ENCODE peak calls at places on chromosomes 4 and X, in four cellular contexts. One of them, this sample, is unnamed.

GRCh38 chrX:1453951-1454785 is 1.5 kb upstream of the ASMTL start:
- DNase-seq in right lobe of liver: peak
- DNase-seq in dorsolateral prefrontal cortex: peak
- DNase-seq in CD8-positive, alpha-beta T cell: peak
- DNase-seq in this sample: peak

GRCh38 chr4:41339812-41340809 is 83.4 kb downstream of the UCHL1 start:
- DNase-seq in right lobe of liver: no peak
- DNase-seq in CD8-positive, alpha-beta T cell: no peak
- DNase-seq in dorsolateral prefrontal cortex: peak
- DNase-seq in this sample: no peak

GRCh38 chr4:150286656-150287055 is 208.4 kb downstream of the DCLK2 start:
- DNase-seq in dorsolateral prefrontal cortex: no peak
- DNase-seq in right lobe of liver: no peak
- DNase-seq in CD8-positive, alpha-beta T cell: no peak
- DNase-seq in this sample: no peak

GRCh38 chr4:26238782-26239647 is 81.8 kb upstream of the RBPJ start:
- DNase-seq in right lobe of liver: no peak
- DNase-seq in CD8-positive, alpha-beta T cell: no peak
- DNase-seq in dorsolateral prefrontal cortex: peak
- DNase-seq in this sample: no peak

GRCh38 chr4:87251104-87251503 is 30.7 kb upstream of the KLHL8 start:
- DNase-seq in dorsolateral prefrontal cortex: peak
- DNase-seq in CD8-positive, alpha-beta T cell: no peak
- DNase-seq in right lobe of liver: peak
- DNase-seq in this sample: no peak

GRCh38 chr4:152359208-152360044 is 176.5 kb downstream of the FBXW7 start:
- DNase-seq in CD8-positive, alpha-beta T cell: no peak
- DNase-seq in dorsolateral prefrontal cortex: no peak
- DNase-seq in right lobe of liver: no peak
- DNase-seq in this sample: no peak

GRCh38 chrX:114584434-114584943 is 603 bp downstream of the HTR2C start:
- DNase-seq in right lobe of liver: no peak
- DNase-seq in dorsolateral prefrontal cortex: no peak
- DNase-seq in CD8-positive, alpha-beta T cell: no peak
- DNase-seq in this sample: peak

GRCh38 chr4:37765741-37766140 is 60.7 kb upstream of the PGM2 start:
- DNase-seq in dorsolateral prefrontal cortex: no peak
- DNase-seq in CD8-positive, alpha-beta T cell: no peak
- DNase-seq in right lobe of liver: no peak
- DNase-seq in this sample: no peak

GRCh38 chr4:73763877-73764276 is 23.5 kb downstream of the CXCL8 start:
- DNase-seq in dorsolateral prefrontal cortex: no peak
- DNase-seq in CD8-positive, alpha-beta T cell: no peak
- DNase-seq in right lobe of liver: no peak
- DNase-seq in this sample: no peak

GRCh38 chr4:165440415-165440882 is 61.6 kb downstream of the CPE start:
- DNase-seq in dorsolateral prefrontal cortex: no peak
- DNase-seq in right lobe of liver: no peak
- DNase-seq in CD8-positive, alpha-beta T cell: no peak
- DNase-seq in this sample: no peak

GRCh38 chr4:40829586-40829985 is 79.8 kb downstream of the NSUN7 start:
- DNase-seq in right lobe of liver: no peak
- DNase-seq in CD8-positive, alpha-beta T cell: no peak
- DNase-seq in dorsolateral prefrontal cortex: no peak
- DNase-seq in this sample: no peak

GRCh38 chrX:42602136-42602535 is 175.8 kb downstream of the PPP1R2C start:
- DNase-seq in dorsolateral prefrontal cortex: no peak
- DNase-seq in right lobe of liver: no peak
- DNase-seq in CD8-positive, alpha-beta T cell: no peak
- DNase-seq in this sample: no peak

GRCh38 chr4:88033309-88033708 is 25.9 kb downstream of the PKD2 start:
- DNase-seq in CD8-positive, alpha-beta T cell: no peak
- DNase-seq in dorsolateral prefrontal cortex: no peak
- DNase-seq in right lobe of liver: no peak
- DNase-seq in this sample: no peak

GRCh38 chr4:46491455-46491854 is 101.5 kb upstream of the GABRA2 start:
- DNase-seq in CD8-positive, alpha-beta T cell: no peak
- DNase-seq in right lobe of liver: no peak
- DNase-seq in dorsolateral prefrontal cortex: no peak
- DNase-seq in this sample: no peak

GRCh38 chr4:55752810-55753209 is 66.8 kb upstream of the EXOC1L start:
- DNase-seq in CD8-positive, alpha-beta T cell: no peak
- DNase-seq in right lobe of liver: no peak
- DNase-seq in dorsolateral prefrontal cortex: no peak
- DNase-seq in this sample: no peak

GRCh38 chr4:1403177-1403583 is 3.1 kb downstream of the NKX1-1 start:
- DNase-seq in right lobe of liver: peak
- DNase-seq in CD8-positive, alpha-beta T cell: no peak
- DNase-seq in dorsolateral prefrontal cortex: no peak
- DNase-seq in this sample: peak

DNA sequence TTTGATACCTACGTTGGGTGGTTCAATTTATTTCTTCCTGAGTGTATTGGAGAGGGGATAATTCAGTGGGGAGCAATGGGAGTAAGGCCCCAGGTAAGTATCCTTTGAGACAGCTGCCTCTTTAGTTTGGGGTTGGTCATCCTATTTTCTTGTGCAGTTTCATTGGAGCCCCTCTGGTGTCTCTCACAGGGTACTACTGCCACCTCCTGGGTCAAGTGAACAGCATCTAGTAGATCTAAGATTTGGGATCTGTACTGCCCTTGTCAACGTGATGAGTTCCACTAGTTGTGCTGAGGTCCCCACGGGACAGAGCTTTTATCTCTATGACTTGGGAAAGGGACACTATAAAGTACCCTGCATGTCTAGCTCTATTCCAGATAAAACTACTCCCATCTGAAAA is 80.6 kb downstream of the PBDC1 start:
- DNase-seq in dorsolateral prefrontal cortex: no peak
- DNase-seq in right lobe of liver: no peak
- DNase-seq in CD8-positive, alpha-beta T cell: peak
- DNase-seq in this sample: no peak
- TF ChIP-seq CTCF in dorsolateral prefrontal cortex: no peak
- TF ChIP-seq CTCF in right lobe of liver: peak
- TF ChIP-seq CTCF in CD8-positive, alpha-beta T cell: peak
- TF ChIP-seq CTCF in this sample: peak

DNA sequence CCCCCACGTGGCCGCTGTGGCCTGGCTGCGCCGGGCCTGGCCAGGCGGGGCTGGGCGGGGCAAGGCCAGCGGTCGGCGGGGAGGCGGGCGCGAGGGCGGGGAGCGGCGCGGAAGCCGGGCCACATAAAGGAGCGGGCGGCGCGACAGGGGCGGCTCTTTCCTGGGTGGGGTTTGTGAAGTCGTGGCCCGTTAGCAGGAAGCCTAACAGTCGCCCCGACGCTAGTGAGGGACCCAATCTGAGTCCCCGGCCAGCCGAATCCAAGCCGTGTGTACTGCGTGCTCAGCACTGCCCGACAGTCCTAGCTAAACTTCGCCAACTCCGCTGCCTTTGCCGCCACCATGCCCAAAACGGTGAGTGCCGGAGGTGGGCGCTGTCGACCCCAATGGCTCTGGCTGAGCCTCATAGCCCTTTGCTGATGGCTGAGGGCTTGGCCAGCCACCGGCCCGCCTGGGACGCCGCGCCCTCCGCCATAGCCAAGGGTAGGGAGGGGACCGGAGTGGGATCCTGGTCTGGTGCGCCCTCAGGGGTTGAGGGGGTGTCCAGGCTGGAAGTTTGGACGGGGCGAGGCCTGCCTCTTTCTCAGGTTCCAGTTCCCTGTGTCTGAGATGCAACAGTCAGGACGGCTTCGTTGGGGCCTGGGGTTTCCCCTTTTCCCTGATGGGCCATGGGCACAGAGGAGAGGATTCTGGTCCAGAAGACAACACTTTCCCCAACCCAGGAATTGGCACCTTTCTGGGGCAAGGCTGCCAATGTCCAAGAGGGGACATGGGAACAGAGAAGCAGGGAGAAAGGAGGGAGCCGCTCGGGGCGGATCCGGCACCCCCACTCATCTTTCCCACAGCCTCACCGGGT is at the start of gene MSN:
- DNase-seq in dorsolateral prefrontal cortex: no peak
- DNase-seq in right lobe of liver: peak
- DNase-seq in CD8-positive, alpha-beta T cell: peak
- DNase-seq in this sample: no peak
- TF ChIP-seq CTCF in dorsolateral prefrontal cortex: no peak
- TF ChIP-seq CTCF in right lobe of liver: no peak
- TF ChIP-seq CTCF in CD8-positive, alpha-beta T cell: no peak
- TF ChIP-seq CTCF in this sample: peak

GRCh38 chrX:68498044-68498507 is 775 bp upstream of the YIPF6 start:
- DNase-seq in CD8-positive, alpha-beta T cell: no peak
- DNase-seq in right lobe of liver: no peak
- DNase-seq in dorsolateral prefrontal cortex: no peak
- DNase-seq in this sample: no peak
- TF ChIP-seq CTCF in CD8-positive, alpha-beta T cell: no peak
- TF ChIP-seq CTCF in right lobe of liver: no peak
- TF ChIP-seq CTCF in dorsolateral prefrontal cortex: no peak
- TF ChIP-seq CTCF in this sample: peak

DNA sequence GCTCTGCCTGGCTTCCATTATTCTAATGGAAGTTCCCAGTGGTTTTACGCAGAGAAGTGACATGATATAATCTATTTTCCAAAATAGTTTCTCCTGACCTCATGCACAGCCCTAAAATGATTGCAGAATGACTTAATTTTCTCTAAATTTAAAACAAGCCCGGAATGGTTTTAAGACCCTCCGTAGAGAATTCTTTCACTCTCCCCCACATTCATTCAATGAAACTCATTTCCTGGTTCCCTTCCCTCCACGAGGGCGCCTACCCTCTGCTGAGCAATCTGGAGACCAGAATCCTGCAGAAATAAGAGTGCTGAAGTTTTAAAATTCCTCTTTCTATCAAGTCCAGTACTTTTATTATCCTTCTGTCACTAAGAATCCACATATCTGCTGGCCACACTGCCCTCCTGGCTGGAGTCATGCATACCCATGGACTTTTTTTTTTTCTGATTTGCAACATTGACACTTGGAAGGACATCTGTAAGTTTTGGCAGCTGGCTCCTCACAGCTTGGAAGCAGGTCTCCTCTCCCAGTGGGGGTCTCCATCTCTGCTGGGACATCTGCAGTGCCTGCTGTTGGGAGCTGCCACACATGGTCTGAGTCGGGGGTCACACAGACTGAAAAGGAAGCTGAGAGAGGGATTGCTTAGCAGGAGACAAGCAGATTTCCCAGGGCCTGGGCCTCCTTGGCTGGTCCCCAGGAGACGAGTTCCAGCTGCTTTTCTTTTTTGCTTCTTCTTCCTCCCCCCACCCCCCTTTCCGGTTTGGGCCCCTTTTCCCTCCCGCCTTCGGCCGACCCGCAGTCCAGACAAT is 86.1 kb downstream of the SOWAHB start:
- DNase-seq in CD8-positive, alpha-beta T cell: no peak
- DNase-seq in right lobe of liver: no peak
- DNase-seq in dorsolateral prefrontal cortex: no peak
- DNase-seq in this sample: no peak
- TF ChIP-seq CTCF in CD8-positive, alpha-beta T cell: no peak
- TF ChIP-seq CTCF in right lobe of liver: no peak
- TF ChIP-seq CTCF in dorsolateral prefrontal cortex: no peak
- TF ChIP-seq CTCF in this sample: peak

GRCh38 chr4:6705638-6706037 is 4.0 kb downstream of the MRFAP1L1 start:
- DNase-seq in CD8-positive, alpha-beta T cell: no peak
- DNase-seq in dorsolateral prefrontal cortex: no peak
- DNase-seq in right lobe of liver: no peak
- DNase-seq in this sample: no peak

GRCh38 chr4:6706173-6706572 is 3.5 kb downstream of the MRFAP1L1 start:
- DNase-seq in right lobe of liver: no peak
- DNase-seq in CD8-positive, alpha-beta T cell: no peak
- DNase-seq in dorsolateral prefrontal cortex: no peak
- DNase-seq in this sample: no peak

GRCh38 chr4:6714954-6715353 is 1.0 kb upstream of the BLOC1S4 start:
- DNase-seq in CD8-positive, alpha-beta T cell: no peak
- DNase-seq in dorsolateral prefrontal cortex: no peak
- DNase-seq in right lobe of liver: no peak
- DNase-seq in this sample: no peak

GRCh38 chr4:6710282-6710681 is 617 bp upstream of the MRFAP1L1 start:
- DNase-seq in right lobe of liver: no peak
- DNase-seq in dorsolateral prefrontal cortex: no peak
- DNase-seq in CD8-positive, alpha-beta T cell: no peak
- DNase-seq in this sample: no peak

GRCh38 chr4:6709230-6710114 is at the start of gene MRFAP1L1:
- DNase-seq in right lobe of liver: peak
- DNase-seq in dorsolateral prefrontal cortex: peak
- DNase-seq in CD8-positive, alpha-beta T cell: peak
- DNase-seq in this sample: peak
- TF ChIP-seq CTCF in right lobe of liver: no peak
- TF ChIP-seq CTCF in dorsolateral prefrontal cortex: peak
- TF ChIP-seq CTCF in CD8-positive, alpha-beta T cell: no peak
- TF ChIP-seq CTCF in this sample: peak

DNA sequence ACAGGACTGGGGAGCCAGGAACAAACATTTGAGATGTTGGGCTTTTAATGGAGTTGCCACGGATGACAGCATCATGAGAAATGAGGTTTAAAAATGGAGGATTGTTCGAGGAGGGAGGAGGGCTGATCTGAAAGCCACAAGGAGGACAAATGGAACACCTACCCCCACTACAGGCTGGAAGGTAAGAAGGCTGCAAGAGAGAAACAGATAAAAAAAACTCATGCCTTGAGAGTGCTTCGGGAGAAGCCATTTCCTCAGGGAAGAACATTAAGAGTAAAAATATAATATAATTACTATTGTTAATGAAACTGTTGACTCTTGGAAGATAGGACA is 119.5 kb upstream of the MAP9 start:
- DNase-seq in right lobe of liver: no peak
- DNase-seq in CD8-positive, alpha-beta T cell: no peak
- DNase-seq in dorsolateral prefrontal cortex: no peak
- DNase-seq in this sample: no peak
- TF ChIP-seq CTCF in right lobe of liver: no peak
- TF ChIP-seq CTCF in CD8-positive, alpha-beta T cell: no peak
- TF ChIP-seq CTCF in dorsolateral prefrontal cortex: no peak
- TF ChIP-seq CTCF in this sample: no peak

GRCh38 chrX:153549807-153550206 is 32.4 kb downstream of the ATP2B3 start:
- DNase-seq in dorsolateral prefrontal cortex: no peak
- DNase-seq in right lobe of liver: no peak
- DNase-seq in CD8-positive, alpha-beta T cell: no peak
- DNase-seq in this sample: no peak
- TF ChIP-seq CTCF in dorsolateral prefrontal cortex: no peak
- TF ChIP-seq CTCF in right lobe of liver: no peak
- TF ChIP-seq CTCF in CD8-positive, alpha-beta T cell: no peak
- TF ChIP-seq CTCF in this sample: no peak

This sample was measured in chondrocyte.